ENCODE peak calls at places on chromosomes 16 and 17, in five cellular contexts. M, Q, O, Y and E are unnamed samples. For H3K9me3, the result is how much of the 10 kb centered on the place peaks cover.

GRCh38 chr17:28324272-28324745 is 5.3 kb downstream of the TMEM97 start:
- DNase-seq in Q (peak), Y (no peak), O (no peak), M (no peak), E (no peak)

GRCh38 chr16:14464796-14465195 is 165.3 kb downstream of the PARN start:
- DNase-seq in O (no peak), Y (no peak), M (no peak), Q (no peak), E (no peak)

GRCh38 chr16:14658063-14658462 is 25.3 kb downstream of the BFAR start:
- DNase-seq in O (no peak), M (no peak), Q (no peak), Y (no peak), E (no peak)

GRCh38 chr16:66099261-66099660 is 267.2 kb upstream of the CDH5 start:
- DNase-seq in Q (no peak), M (no peak), O (no peak), Y (no peak), E (no peak)

GRCh38 chr17:68783861-68784260 is 171.3 kb downstream of the ABCA8 start:
- DNase-seq in O (no peak), Q (no peak), Y (no peak), M (no peak), E (no peak)

GRCh38 chr17:50117202-50118040 is 12.5 kb downstream of the SAMD14 start:
- DNase-seq in Q (peak), Y (peak), O (peak), M (no peak), E (no peak)

GRCh38 chr16:88017006-88017405 is 65.8 kb downstream of the BANP start:
- DNase-seq in O (no peak), Q (no peak), Y (no peak), M (no peak), E (no peak)

GRCh38 chr17:40321502-40322416 is 12.8 kb downstream of the RARA start:
- DNase-seq in Q (no peak), M (no peak), Y (no peak), O (no peak), E (no peak)

GRCh38 chr16:56606071-56606687 is 2.2 kb upstream of the MT2A start:
- DNase-seq in Y (no peak), M (peak), Q (no peak), O (peak), E (peak)

GRCh38 chr16:64830653-64831052 is 291.2 kb downstream of the CDH11 start:
- DNase-seq in Q (no peak), Y (no peak), O (no peak), M (no peak), E (peak)

GRCh38 chr17:10745231-10745630 is 15.4 kb upstream of the TMEM220 start:
- DNase-seq in O (no peak), Y (no peak), M (no peak), Q (no peak), E (no peak)

GRCh38 chr17:7351665-7352558 is at the start of gene KCTD11:
- DNase-seq in Q (peak), Y (peak), O (peak), M (peak), E (peak)

GRCh38 chr17:74520790-74521480 is 10.3 kb downstream of the CD300LB start:
- DNase-seq in Y (no peak), M (no peak), O (no peak), Q (no peak), E (no peak)

GRCh38 chr17:7313028-7313889 is 1.9 kb downstream of the GPS2 start:
- DNase-seq in Y (no peak), Q (peak), O (no peak), M (no peak), E (no peak)

GRCh38 chr16:87652799-87653198 is 50.5 kb downstream of the JPH3 start:
- DNase-seq in Y (no peak), Q (no peak), O (no peak), M (no peak), E (no peak)

GRCh38 chr17:13031718-13032350 is 14.0 kb upstream of the ELAC2 start:
- DNase-seq in Q (peak), Y (peak), O (peak), M (peak), E (no peak)

GRCh38 chr16:17211797-17212196 is 259.0 kb downstream of the XYLT1 start:
- DNase-seq in O (no peak), Y (peak), Q (peak), M (no peak), E (no peak)

GRCh38 chr17:38554430-38555350 is 51.1 kb downstream of the SRCIN1 start:
- DNase-seq in M (no peak), Y (no peak), O (no peak), Q (no peak), E (no peak)

GRCh38 chr17:59699786-59700185 is 7.4 kb downstream of the PTRH2 start:
- DNase-seq in O (no peak), Q (no peak), M (no peak), Y (no peak), E (no peak)
- H3K9me3 ChIP-seq in O (under half), Q (under half), M (under half), Y (under half), E (under half)

GRCh38 chr16:35752773-35753558 is 2293.6 kb downstream of the TP53TG3F start:
- DNase-seq in M (no peak), Y (no peak), Q (no peak), O (peak), E (no peak)

GRCh38 chr16:35751191-35751941 is 2292.0 kb downstream of the TP53TG3F start:
- DNase-seq in O (peak), M (no peak), Y (no peak), Q (no peak), E (no peak)

GRCh38 chr16:35750701-35751104 is 2291.3 kb downstream of the TP53TG3F start:
- DNase-seq in Q (no peak), O (peak), Y (no peak), M (no peak), E (no peak)

GRCh38 chr16:35753559-35754390 is 2294.4 kb downstream of the TP53TG3F start:
- DNase-seq in M (no peak), Q (no peak), O (no peak), Y (no peak), E (no peak)

DNA sequence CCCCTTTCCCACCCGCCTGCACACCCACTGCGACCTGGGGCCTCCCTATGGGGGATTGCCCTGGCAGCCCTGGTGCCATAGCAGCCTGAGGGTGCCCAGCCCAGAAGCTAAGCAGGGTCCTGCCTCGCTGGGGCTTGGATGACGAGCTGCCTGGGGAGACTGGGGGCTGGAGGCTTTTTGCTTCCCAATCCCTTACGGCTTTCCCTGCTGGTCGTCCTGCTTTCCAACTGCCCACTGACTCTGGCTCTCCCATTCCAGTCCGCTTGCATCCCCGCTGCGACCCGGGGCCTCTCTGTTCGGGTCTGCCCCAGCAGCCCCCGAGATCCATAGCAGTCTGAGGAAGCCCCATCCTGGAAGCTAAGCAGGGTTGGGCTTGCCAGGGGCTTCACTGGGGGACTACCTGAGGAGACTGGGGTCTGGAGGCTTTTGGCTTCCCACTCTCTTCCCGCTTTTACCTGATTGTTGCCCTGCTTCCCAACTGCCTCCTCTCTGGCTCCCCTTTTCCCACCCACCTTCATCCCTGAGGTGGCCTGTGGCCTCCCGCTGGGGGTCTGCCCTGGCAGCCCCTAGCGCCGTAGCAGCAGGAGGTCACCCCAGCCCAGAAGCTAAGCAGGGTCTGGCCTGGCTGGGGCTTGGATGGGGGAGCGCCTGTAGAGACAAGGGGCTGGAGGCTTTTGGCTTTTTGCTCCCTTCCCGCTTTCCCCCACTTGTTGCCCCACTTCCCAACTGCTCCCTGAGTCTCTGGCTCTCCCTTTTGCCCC is 2292.8 kb downstream of the TP53TG3F start:
- DNase-seq in O (peak), M (no peak), Y (no peak), Q (no peak), E (no peak)
- H3K9me3 ChIP-seq in O (under half), M (under half), Y (under half), Q (half or more), E (under half)

GRCh38 chr17:16617481-16618060 is 36.1 kb downstream of the ZNF624 start:
- DNase-seq in M (no peak), Y (no peak), O (no peak), Q (no peak), E (no peak)

GRCh38 chr17:16623282-16623681 is 30.4 kb downstream of the ZNF624 start:
- DNase-seq in O (no peak), M (no peak), Y (no peak), Q (no peak), E (no peak)

DNA sequence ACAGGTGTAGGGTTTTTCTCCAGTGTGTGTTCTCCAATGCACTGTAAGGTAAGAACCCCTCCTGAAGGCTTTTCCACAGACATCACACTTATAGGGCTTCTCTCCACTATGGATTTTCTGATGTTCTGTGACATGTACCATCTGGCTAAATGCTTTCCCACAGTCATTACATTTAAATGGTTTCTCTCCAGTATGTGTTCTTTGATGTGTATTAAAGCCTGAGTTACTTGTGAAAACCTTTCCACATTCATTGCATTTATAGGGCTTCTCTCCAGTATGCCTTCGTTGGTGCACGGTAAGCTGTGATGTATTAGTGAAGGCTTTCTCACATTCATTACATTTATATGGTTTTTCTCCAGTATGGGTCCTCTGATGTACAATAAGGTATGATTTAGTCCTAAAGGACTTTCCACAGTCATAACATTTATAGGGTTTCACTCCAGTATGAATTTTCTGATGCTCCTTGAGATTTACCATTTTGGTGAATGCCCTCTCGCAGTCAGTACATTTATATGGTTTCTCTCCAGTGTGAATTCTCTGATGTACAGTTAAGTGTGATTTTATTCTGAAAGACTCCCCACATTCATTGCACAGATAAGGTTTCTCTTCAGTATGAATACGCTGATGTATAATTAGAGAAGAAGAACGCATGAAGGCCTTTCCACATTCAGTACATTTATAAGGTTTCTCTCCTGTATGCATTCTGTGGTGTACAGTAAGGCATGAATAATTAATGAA is 30.9 kb downstream of the ZNF624 start:
- DNase-seq in Q (no peak), Y (no peak), M (no peak), O (no peak), E (no peak)
- H3K9me3 ChIP-seq in Q (half or more), Y (under half), M (under half), O (under half), E (under half)

GRCh38 chr17:56930739-56931337 is 17.0 kb upstream of the TRIM25 start:
- DNase-seq in O (no peak), Y (no peak), M (no peak), Q (no peak), E (no peak)
- H3K9me3 ChIP-seq in O (under half), Y (under half), M (under half), Q (under half), E (under half)

GRCh38 chr17:5100832-5101231 is 10.8 kb downstream of the ZNF232 start:
- DNase-seq in M (no peak), Y (no peak), O (no peak), Q (no peak), E (no peak)

GRCh38 chr17:5097101-5097834 is 14.4 kb downstream of the ZNF232 start:
- DNase-seq in Q (peak), O (no peak), Y (peak), M (peak), E (no peak)

GRCh38 chr17:5099271-5099670 is 12.4 kb downstream of the ZNF232 start:
- DNase-seq in Y (no peak), O (no peak), Q (no peak), M (no peak), E (no peak)
- H3K9me3 ChIP-seq in Y (under half), O (under half), Q (under half), M (under half), E (under half)

DNA sequence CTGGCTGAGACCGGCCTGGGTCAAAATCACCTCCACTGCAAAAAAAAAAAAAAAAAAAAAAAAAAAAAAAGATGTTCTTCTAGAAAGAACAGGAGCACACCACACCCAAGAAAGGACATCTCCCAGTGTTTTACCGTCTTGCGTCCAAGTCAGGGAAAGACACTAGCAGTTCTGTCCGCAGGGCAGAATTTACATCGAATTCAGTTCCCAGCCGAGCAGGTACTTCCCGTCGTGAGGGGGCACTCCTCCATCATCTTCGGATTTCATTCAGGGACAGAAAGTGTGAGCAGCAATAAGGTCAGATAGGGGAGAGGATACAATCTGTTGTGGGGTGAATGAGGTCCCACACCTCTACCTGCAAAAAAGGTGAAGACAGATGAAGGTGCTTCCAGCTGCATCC is 574.7 kb downstream of the KCNJ18 start:
- DNase-seq in Q (no peak), O (no peak), M (no peak), Y (no peak), E (no peak)
- H3K9me3 ChIP-seq in Q (half or more), O (under half), M (under half), Y (under half), E (under half)

DNA sequence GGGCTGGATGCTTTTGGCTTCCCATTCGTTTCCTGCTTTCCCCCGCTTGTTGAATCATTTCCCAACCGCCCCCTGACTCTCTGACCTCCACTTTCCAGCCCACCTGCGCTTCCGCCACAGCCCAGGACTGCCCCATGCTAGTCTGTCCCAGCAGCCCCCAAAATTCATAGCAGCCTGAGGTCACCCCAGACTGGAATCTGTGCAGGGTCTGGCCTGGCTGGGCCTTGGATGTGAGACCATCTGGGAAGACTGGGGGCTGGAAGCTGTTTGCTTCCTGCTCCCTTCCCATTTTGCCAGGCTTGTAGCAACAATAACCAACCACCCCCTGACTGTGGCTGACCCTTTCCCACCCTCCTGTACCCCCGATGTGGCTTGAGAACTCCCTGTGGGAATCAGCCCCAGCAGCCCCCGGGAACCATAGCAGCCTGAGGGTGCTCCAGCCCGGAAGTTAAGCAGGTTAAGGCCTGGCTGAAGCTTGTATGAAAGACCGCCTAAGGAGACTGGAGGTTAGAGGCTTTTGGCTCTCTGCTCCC is 2290.8 kb downstream of the TP53TG3F start:
- DNase-seq in M (no peak), O (peak), Y (no peak), Q (no peak), E (no peak)
- H3K9me3 ChIP-seq in M (under half), O (under half), Y (under half), Q (half or more), E (under half)